ENCODE peak calls at places on chromosomes 12 and 14, in ten cellular contexts. S is iPS-NIHi11; T is neuronal stem cell; V is NCI-H524; O is stimulated activated CD8-positive, alpha-beta memory T cell treated with anti-CD3 and anti-CD28 coated beads, Interleukin-4, amount 100 ng/mL, for 1 hour; Y is dermis microvascular lymphatic vessel endothelial cell; Q is ureter; K is GM23338; B is activated CD4-positive, alpha-beta T cell treated with anti-CD3 and anti-CD28 coated beads, Interleukin-2, amount 50 U/mL, for 4 hours; H is fibroblast of lung. P is an unnamed sample.

GRCh38 chr12:102195826-102196225 is 1.8 kb downstream of the PMCH start:
- DNase-seq in K (no peak), B (no peak), O (no peak), Q (no peak), S (no peak), V (no peak), H (no peak), Y (peak; percentile 64), T (no peak), P (no peak)

GRCh38 chr12:119988440-119988787 is 622 bp upstream of the BICDL1 start:
- DNase-seq in V (peak; percentile 93), S (no peak), T (no peak), O (no peak), K (no peak), H (peak; percentile 39), Y (peak; percentile 2), B (no peak), Q (no peak), P (no peak)

GRCh38 chr14:49173765-49174373 is 412.3 kb downstream of the RPS29 start:
- DNase-seq in V (peak; percentile 83), Q (no peak), B (no peak), O (no peak), K (peak; percentile 93), S (peak; percentile 70), T (peak; percentile 70), Y (peak; percentile 59), H (peak; percentile 79), P (peak; percentile 70)

GRCh38 chr12:79426121-79426520 is 264.6 kb downstream of the PAWR start:
- DNase-seq in K (no peak), O (no peak), B (no peak), Y (no peak), H (no peak), Q (no peak), S (no peak), T (no peak), V (no peak), P (no peak)

GRCh38 chr12:99752740-99753139 is 105.2 kb downstream of the GARIN6 start:
- DNase-seq in T (no peak), H (no peak), Q (no peak), K (no peak), B (no peak), S (no peak), Y (no peak), V (no peak), O (no peak), P (no peak)

GRCh38 chr12:96234591-96235496 is 40.7 kb downstream of the ELK3 start:
- DNase-seq in O (no peak), V (no peak), B (no peak), T (no peak), Q (no peak), Y (no peak), H (no peak), S (no peak), K (no peak), P (no peak)

GRCh38 chr12:15728118-15728598 is 61.0 kb downstream of the EPS8 start:
- DNase-seq in S (no peak), K (no peak), V (no peak), O (no peak), T (no peak), H (peak; percentile 77), Y (peak; percentile 87), B (no peak), Q (no peak), P (no peak)

GRCh38 chr14:102805454-102805891 is 28.2 kb downstream of the TRAF3 start:
- DNase-seq in T (no peak), V (no peak), Q (no peak), K (no peak), B (peak; percentile 19), O (no peak), S (no peak), Y (no peak), H (no peak), P (no peak)

GRCh38 chr14:56059054-56059453 is 59.2 kb upstream of the PELI2 start:
- DNase-seq in S (no peak), H (peak; percentile 63), B (no peak), Y (no peak), K (no peak), T (no peak), Q (no peak), O (no peak), V (no peak), P (no peak)

GRCh38 chr12:103840881-103841689 is at the start of gene NT5DC3:
- DNase-seq in Y (peak; percentile 85), B (peak; percentile 76), Q (peak; percentile 89), H (peak; percentile 81), S (peak; percentile 92), T (peak; percentile 83), V (peak; percentile 21), O (peak; percentile 68), K (peak; percentile 89), P (peak; percentile 75)

GRCh38 chr12:122028601-122029560 is 7.2 kb downstream of the BCL7A start:
- DNase-seq in B (no peak), O (no peak), T (no peak), Q (no peak), K (no peak), Y (no peak), S (no peak), V (no peak), H (no peak), P (no peak)

GRCh38 chr12:47736877-47737676 is 11.8 kb upstream of the ENDOU start:
- DNase-seq in Y (no peak), K (no peak), S (peak; percentile 63), B (no peak), Q (peak; percentile 91), O (no peak), H (peak; percentile 93), V (no peak), T (no peak), P (peak; percentile 41)

GRCh38 chr14:56271988-56272387 is 153.8 kb downstream of the PELI2 start:
- DNase-seq in H (no peak), T (no peak), O (no peak), Q (no peak), Y (peak; percentile 94), S (no peak), K (no peak), V (no peak), B (no peak), P (no peak)

GRCh38 chr14:101202627-101203404 is 299.3 kb upstream of the RTL1 start:
- DNase-seq in S (no peak), O (no peak), K (no peak), Y (no peak), Q (no peak), T (no peak), B (no peak), V (no peak), H (no peak), P (no peak)

GRCh38 chr14:105275267-105275946 is 25.4 kb downstream of the BRF1 start:
- DNase-seq in O (no peak), Y (no peak), T (no peak), V (no peak), K (no peak), B (no peak), H (peak; percentile 66), S (no peak), Q (no peak), P (no peak)

GRCh38 chr12:25025260-25025659 is 76.4 kb upstream of the BCAT1 start:
- DNase-seq in Q (no peak), V (no peak), S (no peak), O (no peak), B (no peak), T (peak; percentile 24), Y (no peak), H (no peak), K (no peak), P (no peak)

GRCh38 chr12:66934289-66934688 is 255.4 kb upstream of the GRIP1 start:
- DNase-seq in Y (no peak), H (no peak), K (no peak), Q (no peak), O (no peak), V (no peak), S (no peak), T (no peak), B (no peak), P (no peak)

GRCh38 chr12:110165540-110166159 is 41.5 kb downstream of the IFT81 start:
- DNase-seq in T (no peak), K (peak; percentile 81), V (no peak), B (no peak), S (peak; percentile 13), Q (no peak), H (no peak), Y (no peak), O (no peak), P (no peak)

GRCh38 chr12:124608451-124608870 is 41.0 kb upstream of the NCOR2 start:
- DNase-seq in Y (no peak), B (no peak), V (no peak), S (no peak), T (no peak), O (no peak), H (no peak), Q (no peak), K (no peak), P (no peak)

GRCh38 chr12:104682790-104683279 is 226.1 kb downstream of the CHST11 start:
- DNase-seq in B (peak; percentile 70), H (no peak), Q (no peak), K (no peak), Y (no peak), S (no peak), T (no peak), V (no peak), O (no peak), P (no peak)

GRCh38 chr12:64169999-64170398 is 52.1 kb downstream of the KICS2 start:
- DNase-seq in Y (peak; percentile 13), V (no peak), B (no peak), S (no peak), T (no peak), Q (no peak), O (no peak), K (no peak), H (no peak), P (no peak)

GRCh38 chr12:6534158-6534913 is at the start of gene GAPDH:
- DNase-seq in T (peak; percentile 94), H (peak; percentile 97), Q (peak; percentile 96), K (peak; percentile 98), O (peak; percentile 67), B (peak; percentile 82), Y (peak; percentile 97), S (peak; percentile 93), V (peak; percentile 97), P (peak; percentile 99)

GRCh38 chr12:89251326-89252237 is 100.7 kb downstream of the DUSP6 start:
- DNase-seq in O (no peak), H (no peak), B (no peak), T (no peak), S (no peak), V (no peak), Q (no peak), Y (no peak), K (no peak), P (no peak)

GRCh38 chr14:95553141-95553540 is 18.3 kb downstream of the GLRX5 start:
- DNase-seq in T (no peak), Y (no peak), H (no peak), Q (no peak), O (no peak), K (no peak), B (no peak), V (no peak), S (no peak), P (no peak)

GRCh38 chr12:19826988-19827550 is 387.8 kb downstream of the AEBP2 start:
- DNase-seq in H (no peak), K (no peak), B (no peak), Q (no peak), Y (no peak), V (no peak), T (no peak), O (no peak), S (no peak), P (no peak)

P was measured in SK-N-DZ.